ENCODE peak calls at places on chromosomes 5 and 9, in nine cellular contexts. One of them, this sample, is unnamed.

GRCh38 chr9:106085479-106085878 is 391.1 kb downstream of the TMEM38B start:
- DNase-seq in NCI-H1436: no peak
- DNase-seq in activated CD4-positive, alpha-beta T cell treated with anti-CD3 and anti-CD28 coated beads, Interleukin-2, amount 50 U/mL, for 1 hour: no peak
- DNase-seq in hepatocyte: no peak
- DNase-seq in RPMI8226: no peak
- DNase-seq in A172: no peak
- DNase-seq in NCI-H1105 treated with DMSO at 0.1 percent for 48 hours: no peak
- DNase-seq in HuH-7.5: no peak
- DNase-seq in H54: no peak
- DNase-seq in this sample: no peak

GRCh38 chr5:54637654-54638053 is 120.1 kb downstream of the SNX18 start:
- DNase-seq in NCI-H1436: no peak
- DNase-seq in activated CD4-positive, alpha-beta T cell treated with anti-CD3 and anti-CD28 coated beads, Interleukin-2, amount 50 U/mL, for 1 hour: no peak
- DNase-seq in hepatocyte: no peak
- DNase-seq in RPMI8226: no peak
- DNase-seq in A172: no peak
- DNase-seq in NCI-H1105 treated with DMSO at 0.1 percent for 48 hours: no peak
- DNase-seq in HuH-7.5: no peak
- DNase-seq in H54: no peak
- DNase-seq in this sample: no peak

GRCh38 chr5:76175051-76175666 is 92.0 kb downstream of the SV2C start:
- DNase-seq in NCI-H1436: peak
- DNase-seq in activated CD4-positive, alpha-beta T cell treated with anti-CD3 and anti-CD28 coated beads, Interleukin-2, amount 50 U/mL, for 1 hour: peak
- DNase-seq in hepatocyte: peak
- DNase-seq in RPMI8226: peak
- DNase-seq in A172: peak
- DNase-seq in NCI-H1105 treated with DMSO at 0.1 percent for 48 hours: peak
- DNase-seq in HuH-7.5: peak
- DNase-seq in H54: peak
- DNase-seq in this sample: peak

GRCh38 chr5:17928571-17928970 is 294.3 kb downstream of the TAF11L14 start:
- DNase-seq in NCI-H1436: no peak
- DNase-seq in activated CD4-positive, alpha-beta T cell treated with anti-CD3 and anti-CD28 coated beads, Interleukin-2, amount 50 U/mL, for 1 hour: no peak
- DNase-seq in hepatocyte: no peak
- DNase-seq in RPMI8226: no peak
- DNase-seq in A172: no peak
- DNase-seq in NCI-H1105 treated with DMSO at 0.1 percent for 48 hours: no peak
- DNase-seq in HuH-7.5: no peak
- DNase-seq in H54: no peak
- DNase-seq in this sample: no peak

GRCh38 chr5:520850-521226 is 3.4 kb downstream of the SLC9A3 start:
- DNase-seq in NCI-H1436: no peak
- DNase-seq in activated CD4-positive, alpha-beta T cell treated with anti-CD3 and anti-CD28 coated beads, Interleukin-2, amount 50 U/mL, for 1 hour: no peak
- DNase-seq in hepatocyte: no peak
- DNase-seq in RPMI8226: no peak
- DNase-seq in A172: no peak
- DNase-seq in NCI-H1105 treated with DMSO at 0.1 percent for 48 hours: no peak
- DNase-seq in HuH-7.5: no peak
- DNase-seq in H54: no peak
- DNase-seq in this sample: no peak

GRCh38 chr5:53568868-53569267 is 8.4 kb downstream of the NDUFS4 start:
- DNase-seq in NCI-H1436: no peak
- DNase-seq in activated CD4-positive, alpha-beta T cell treated with anti-CD3 and anti-CD28 coated beads, Interleukin-2, amount 50 U/mL, for 1 hour: no peak
- DNase-seq in hepatocyte: no peak
- DNase-seq in RPMI8226: no peak
- DNase-seq in A172: no peak
- DNase-seq in NCI-H1105 treated with DMSO at 0.1 percent for 48 hours: no peak
- DNase-seq in HuH-7.5: no peak
- DNase-seq in H54: no peak
- DNase-seq in this sample: no peak

GRCh38 chr9:22813520-22813919 is 366.9 kb downstream of the DMRTA1 start:
- DNase-seq in NCI-H1436: peak
- DNase-seq in activated CD4-positive, alpha-beta T cell treated with anti-CD3 and anti-CD28 coated beads, Interleukin-2, amount 50 U/mL, for 1 hour: no peak
- DNase-seq in hepatocyte: peak
- DNase-seq in RPMI8226: no peak
- DNase-seq in A172: peak
- DNase-seq in NCI-H1105 treated with DMSO at 0.1 percent for 48 hours: peak
- DNase-seq in HuH-7.5: no peak
- DNase-seq in H54: peak
- DNase-seq in this sample: no peak

GRCh38 chr9:87436694-87437093 is 61.0 kb upstream of the DAPK1 start:
- DNase-seq in NCI-H1436: no peak
- DNase-seq in activated CD4-positive, alpha-beta T cell treated with anti-CD3 and anti-CD28 coated beads, Interleukin-2, amount 50 U/mL, for 1 hour: no peak
- DNase-seq in hepatocyte: no peak
- DNase-seq in RPMI8226: no peak
- DNase-seq in A172: no peak
- DNase-seq in NCI-H1105 treated with DMSO at 0.1 percent for 48 hours: no peak
- DNase-seq in HuH-7.5: no peak
- DNase-seq in H54: no peak
- DNase-seq in this sample: no peak

GRCh38 chr9:123339666-123340414 is 16.2 kb upstream of the CRB2 start:
- DNase-seq in NCI-H1436: no peak
- DNase-seq in activated CD4-positive, alpha-beta T cell treated with anti-CD3 and anti-CD28 coated beads, Interleukin-2, amount 50 U/mL, for 1 hour: peak
- DNase-seq in hepatocyte: no peak
- DNase-seq in RPMI8226: peak
- DNase-seq in A172: peak
- DNase-seq in NCI-H1105 treated with DMSO at 0.1 percent for 48 hours: no peak
- DNase-seq in HuH-7.5: no peak
- DNase-seq in H54: no peak
- DNase-seq in this sample: no peak

GRCh38 chr9:38295751-38296150 is 96.8 kb upstream of the ALDH1B1 start:
- DNase-seq in NCI-H1436: no peak
- DNase-seq in activated CD4-positive, alpha-beta T cell treated with anti-CD3 and anti-CD28 coated beads, Interleukin-2, amount 50 U/mL, for 1 hour: no peak
- DNase-seq in hepatocyte: no peak
- DNase-seq in RPMI8226: no peak
- DNase-seq in A172: no peak
- DNase-seq in NCI-H1105 treated with DMSO at 0.1 percent for 48 hours: no peak
- DNase-seq in HuH-7.5: no peak
- DNase-seq in H54: no peak
- DNase-seq in this sample: no peak

GRCh38 chr5:171562822-171563221 is 143.4 kb downstream of the FGF18 start:
- DNase-seq in NCI-H1436: no peak
- DNase-seq in activated CD4-positive, alpha-beta T cell treated with anti-CD3 and anti-CD28 coated beads, Interleukin-2, amount 50 U/mL, for 1 hour: no peak
- DNase-seq in hepatocyte: no peak
- DNase-seq in RPMI8226: no peak
- DNase-seq in A172: peak
- DNase-seq in NCI-H1105 treated with DMSO at 0.1 percent for 48 hours: no peak
- DNase-seq in HuH-7.5: no peak
- DNase-seq in H54: no peak
- DNase-seq in this sample: no peak

GRCh38 chr9:28056466-28056865 is 483.2 kb upstream of the C9orf72 start:
- DNase-seq in NCI-H1436: no peak
- DNase-seq in activated CD4-positive, alpha-beta T cell treated with anti-CD3 and anti-CD28 coated beads, Interleukin-2, amount 50 U/mL, for 1 hour: no peak
- DNase-seq in hepatocyte: no peak
- DNase-seq in RPMI8226: no peak
- DNase-seq in A172: no peak
- DNase-seq in NCI-H1105 treated with DMSO at 0.1 percent for 48 hours: no peak
- DNase-seq in HuH-7.5: no peak
- DNase-seq in H54: no peak
- DNase-seq in this sample: no peak

GRCh38 chr9:70962761-70963445 is 158.5 kb downstream of the TRPM3 start:
- DNase-seq in NCI-H1436: no peak
- DNase-seq in activated CD4-positive, alpha-beta T cell treated with anti-CD3 and anti-CD28 coated beads, Interleukin-2, amount 50 U/mL, for 1 hour: no peak
- DNase-seq in hepatocyte: no peak
- DNase-seq in RPMI8226: no peak
- DNase-seq in A172: peak
- DNase-seq in NCI-H1105 treated with DMSO at 0.1 percent for 48 hours: peak
- DNase-seq in HuH-7.5: no peak
- DNase-seq in H54: no peak
- DNase-seq in this sample: no peak

GRCh38 chr9:121399883-121400607 is 30.0 kb upstream of the STOM start:
- DNase-seq in NCI-H1436: peak
- DNase-seq in activated CD4-positive, alpha-beta T cell treated with anti-CD3 and anti-CD28 coated beads, Interleukin-2, amount 50 U/mL, for 1 hour: no peak
- DNase-seq in hepatocyte: peak
- DNase-seq in RPMI8226: peak
- DNase-seq in A172: peak
- DNase-seq in NCI-H1105 treated with DMSO at 0.1 percent for 48 hours: peak
- DNase-seq in HuH-7.5: peak
- DNase-seq in H54: peak
- DNase-seq in this sample: peak

GRCh38 chr5:9380108-9380507 is 165.8 kb downstream of the SEMA5A start:
- DNase-seq in NCI-H1436: no peak
- DNase-seq in activated CD4-positive, alpha-beta T cell treated with anti-CD3 and anti-CD28 coated beads, Interleukin-2, amount 50 U/mL, for 1 hour: no peak
- DNase-seq in hepatocyte: peak
- DNase-seq in RPMI8226: no peak
- DNase-seq in A172: peak
- DNase-seq in NCI-H1105 treated with DMSO at 0.1 percent for 48 hours: no peak
- DNase-seq in HuH-7.5: no peak
- DNase-seq in H54: no peak
- DNase-seq in this sample: peak

GRCh38 chr5:154031923-154032489 is 6.7 kb downstream of the FAM114A2 start:
- DNase-seq in NCI-H1436: no peak
- DNase-seq in activated CD4-positive, alpha-beta T cell treated with anti-CD3 and anti-CD28 coated beads, Interleukin-2, amount 50 U/mL, for 1 hour: no peak
- DNase-seq in hepatocyte: no peak
- DNase-seq in RPMI8226: no peak
- DNase-seq in A172: no peak
- DNase-seq in NCI-H1105 treated with DMSO at 0.1 percent for 48 hours: no peak
- DNase-seq in HuH-7.5: no peak
- DNase-seq in H54: no peak
- DNase-seq in this sample: no peak

GRCh38 chr9:35342221-35342620 is 147.7 kb upstream of the RUSC2 start:
- DNase-seq in NCI-H1436: no peak
- DNase-seq in activated CD4-positive, alpha-beta T cell treated with anti-CD3 and anti-CD28 coated beads, Interleukin-2, amount 50 U/mL, for 1 hour: no peak
- DNase-seq in hepatocyte: no peak
- DNase-seq in RPMI8226: no peak
- DNase-seq in A172: no peak
- DNase-seq in NCI-H1105 treated with DMSO at 0.1 percent for 48 hours: no peak
- DNase-seq in HuH-7.5: no peak
- DNase-seq in H54: no peak
- DNase-seq in this sample: no peak

This sample was measured in HCEC 1CT.